ENCODE peak calls at places on chromosomes 12 and 14, in eight cellular contexts. R is endodermal cell; S is GM13977; A is NCI-H1105 treated with DMSO at 0.1 percent for 48 hours; L is CD8-positive, alpha-beta memory T cell; Y is iris pigment epithelial cell; E is HEK293T; O is psoas muscle. P is an unnamed sample.

GRCh38 chr14:20609215-20610001 is 18.2 kb upstream of the RNASE12 start:
- DNase-seq in R (peak; percentile 91), S (peak; percentile 78), A (peak; percentile 91), L (peak; percentile 69), Y (peak; percentile 77), E (peak; percentile 74), O (no peak), P (no peak)

GRCh38 chr12:116157845-116158267 is 119.6 kb downstream of the MED13L start:
- DNase-seq in R (peak; percentile 55), S (no peak), A (peak; percentile 23), L (no peak), Y (no peak), E (no peak), O (no peak), P (no peak)

GRCh38 chr12:88393017-88393767 is 187.1 kb downstream of the KITLG start:
- DNase-seq in R (peak; percentile 71), S (no peak), A (no peak), L (no peak), Y (peak; percentile 68), E (peak; percentile 25), O (no peak), P (no peak)

GRCh38 chr12:3304436-3305135 is 186.4 kb upstream of the PRMT8 start:
- DNase-seq in R (no peak), S (no peak), A (no peak), L (no peak), Y (peak; percentile 78), E (no peak), O (no peak), P (no peak)

GRCh38 chr12:96213869-96214268 is 19.7 kb downstream of the ELK3 start:
- DNase-seq in R (peak; percentile 31), S (no peak), A (no peak), L (no peak), Y (no peak), E (no peak), O (no peak), P (no peak)

GRCh38 chr12:105820407-105821140 is 318.2 kb downstream of the NUAK1 start:
- DNase-seq in R (no peak), S (no peak), A (no peak), L (no peak), Y (peak; percentile 81), E (no peak), O (peak; percentile 50), P (no peak)

GRCh38 chr14:44961151-44961729 is 507 bp downstream of the KLHL28 start:
- DNase-seq in R (peak; percentile 77), S (peak; percentile 25), A (peak; percentile 86), L (peak; percentile 77), Y (peak; percentile 75), E (peak; percentile 52), O (peak; percentile 45), P (no peak)

GRCh38 chr12:125246346-125246656 is 181.1 kb downstream of the AACS start:
- DNase-seq in R (no peak), S (no peak), A (no peak), L (no peak), Y (no peak), E (no peak), O (no peak), P (no peak)

GRCh38 chr14:90368946-90369721 is 27.7 kb upstream of the CALM1 start:
- DNase-seq in R (no peak), S (no peak), A (peak; percentile 12), L (no peak), Y (no peak), E (no peak), O (no peak), P (no peak)

GRCh38 chr12:50545213-50545612 is 40.4 kb downstream of the DIP2B start:
- DNase-seq in R (peak; percentile 65), S (no peak), A (no peak), L (no peak), Y (no peak), E (no peak), O (no peak), P (no peak)

GRCh38 chr14:66228267-66228970 is 257.8 kb upstream of the CCDC196 start:
- DNase-seq in R (no peak), S (no peak), A (no peak), L (no peak), Y (no peak), E (no peak), O (no peak), P (no peak)

GRCh38 chr12:111766608-111767361 is at the start of gene ALDH2:
- DNase-seq in R (peak; percentile 98), S (peak; percentile 67), A (peak; percentile 76), L (no peak), Y (no peak), E (peak; percentile 81), O (peak; percentile 79), P (no peak)

GRCh38 chr12:24898185-24898584 is 50.7 kb downstream of the BCAT1 start:
- DNase-seq in R (no peak), S (no peak), A (no peak), L (no peak), Y (peak; percentile 49), E (no peak), O (no peak), P (no peak)

GRCh38 chr12:82015623-82016347 is 256.6 kb upstream of the PPFIA2 start:
- DNase-seq in R (no peak), S (no peak), A (no peak), L (no peak), Y (no peak), E (no peak), O (no peak), P (no peak)

GRCh38 chr12:62158416-62159360 is 101.5 kb upstream of the USP15 start:
- DNase-seq in R (no peak), S (no peak), A (no peak), L (no peak), Y (no peak), E (no peak), O (no peak), P (no peak)

GRCh38 chr12:29970501-29970900 is 186.8 kb upstream of the TMTC1 start:
- DNase-seq in R (no peak), S (no peak), A (no peak), L (no peak), Y (no peak), E (no peak), O (no peak), P (no peak)

GRCh38 chr14:105532735-105533141 is 6.4 kb downstream of the TMEM121 start:
- DNase-seq in R (peak; percentile 77), S (peak; percentile 83), A (no peak), L (no peak), Y (peak; percentile 16), E (peak; percentile 72), O (no peak), P (no peak)

GRCh38 chr14:59277659-59278058 is 89.2 kb downstream of the DAAM1 start:
- DNase-seq in R (no peak), S (no peak), A (no peak), L (no peak), Y (no peak), E (peak; percentile 17), O (no peak), P (no peak)

GRCh38 chr12:51721281-51721940 is 127.1 kb downstream of the FIGNL2 start:
- DNase-seq in R (peak; percentile 92), S (peak; percentile 33), A (no peak), L (peak; percentile 52), Y (peak; percentile 47), E (no peak), O (peak; percentile 30), P (no peak)

GRCh38 chr14:23364604-23365352 is at the start of gene EFS:
- DNase-seq in R (no peak), S (no peak), A (no peak), L (no peak), Y (peak; percentile 27), E (no peak), O (peak; percentile 58), P (no peak)

GRCh38 chr14:93688239-93688666 is 100.0 kb downstream of the PRIMA1 start:
- DNase-seq in R (peak; percentile 92), S (no peak), A (peak; percentile 6), L (no peak), Y (no peak), E (no peak), O (no peak), P (no peak)

GRCh38 chr12:98371419-98371818 is 144.0 kb upstream of the TMPO start:
- DNase-seq in R (no peak), S (no peak), A (no peak), L (no peak), Y (peak; percentile 15), E (no peak), O (no peak), P (no peak)

GRCh38 chr12:45725631-45726593 is 3.6 kb upstream of the ARID2 start:
- DNase-seq in R (peak; percentile 54), S (peak; percentile 40), A (peak; percentile 59), L (peak; percentile 51), Y (peak; percentile 64), E (peak; percentile 18), O (no peak), P (no peak)

GRCh38 chr12:52865090-52865944 is 16.5 kb upstream of the KRT78 start:
- DNase-seq in R (peak; percentile 98), S (peak; percentile 62), A (peak; percentile 38), L (no peak), Y (peak; percentile 56), E (peak; percentile 85), O (peak; percentile 45), P (no peak)

GRCh38 chr12:49345048-49345839 is 1.4 kb upstream of the DNAJC22 start:
- DNase-seq in R (peak; percentile 88), S (peak; percentile 81), A (peak; percentile 22), L (no peak), Y (no peak), E (no peak), O (no peak), P (peak; percentile 83)

GRCh38 chr12:46354111-46354798 is 18.3 kb downstream of the SLC38A2 start:
- DNase-seq in R (peak; percentile 52), S (no peak), A (no peak), L (no peak), Y (no peak), E (no peak), O (no peak), P (no peak)

GRCh38 chr12:7797698-7798398 is 8.6 kb downstream of the NANOG start:
- DNase-seq in R (peak; percentile 66), S (no peak), A (no peak), L (no peak), Y (peak; percentile 31), E (no peak), O (no peak), P (no peak)

GRCh38 chr14:75842624-75843023 is 139.2 kb downstream of the TGFB3 start:
- DNase-seq in R (no peak), S (no peak), A (no peak), L (no peak), Y (no peak), E (no peak), O (no peak), P (no peak)